ENCODE peak calls at places on chromosomes 4 and X, in seven cellular contexts. I, B, W, L, M, K and Q are unnamed samples.

GRCh38 chr4:20320232-20320631 is 68.5 kb downstream of the SLIT2 start:
- DNase-seq in I (no peak), L (no peak), M (peak), W (no peak), B (no peak), K (no peak), Q (no peak)

GRCh38 chr4:141039156-141039555 is 94.1 kb downstream of the RNF150 start:
- DNase-seq in L (no peak), W (no peak), M (no peak), K (no peak), I (no peak), B (no peak), Q (no peak)

GRCh38 chrX:154019633-154020499 is at the start of gene IRAK1:
- DNase-seq in M (peak), B (no peak), L (peak), I (peak), W (peak), K (no peak), Q (peak)

GRCh38 chr4:153385784-153386183 is 41.3 kb downstream of the MND1 start:
- DNase-seq in B (no peak), M (no peak), L (no peak), I (no peak), K (no peak), W (no peak), Q (no peak)

GRCh38 chr4:100688368-100688767 is 170.5 kb upstream of the EMCN start:
- DNase-seq in K (no peak), I (no peak), B (no peak), L (no peak), M (no peak), W (no peak), Q (no peak)

GRCh38 chr4:54658321-54659093 is 750 bp downstream of the KIT start:
- DNase-seq in K (peak), M (peak), I (no peak), L (peak), B (peak), W (peak), Q (peak)

GRCh38 chr4:71231073-71231752 is 107.6 kb upstream of the SLC4A4 start:
- DNase-seq in B (peak), L (no peak), M (peak), I (no peak), K (peak), W (peak), Q (peak)

GRCh38 chr4:173171098-173171497 is 2.5 kb downstream of the GALNT7 start:
- DNase-seq in K (no peak), M (peak), W (peak), I (peak), L (peak), B (no peak), Q (peak)

GRCh38 chr4:80361329-80361900 is 25.9 kb downstream of the CFAP299 start:
- DNase-seq in W (peak), B (no peak), M (peak), I (peak), L (peak), K (no peak), Q (peak)

GRCh38 chr4:8897768-8898167 is 26.1 kb upstream of the HMX1 start:
- DNase-seq in W (no peak), L (no peak), B (no peak), I (no peak), K (no peak), M (no peak), Q (no peak)

GRCh38 chr4:24799196-24799543 is 3.8 kb downstream of the SOD3 start:
- DNase-seq in B (no peak), L (no peak), W (no peak), I (no peak), M (no peak), K (no peak), Q (no peak)

GRCh38 chrX:130378008-130378669 is 7.3 kb downstream of the GPR119 start:
- DNase-seq in L (peak), W (no peak), K (no peak), I (no peak), M (no peak), B (no peak), Q (no peak)

GRCh38 chr4:161320377-161320776 is 843.4 kb downstream of the FSTL5 start:
- DNase-seq in I (peak), L (peak), K (no peak), W (no peak), B (no peak), M (no peak), Q (peak)

GRCh38 chr4:15420642-15421041 is 7.2 kb upstream of the C1QTNF7 start:
- DNase-seq in B (peak), I (no peak), W (peak), K (peak), M (peak), L (no peak), Q (no peak)

GRCh38 chrX:439719-440118 is 53.0 kb upstream of the PPP2R3B start:
- DNase-seq in W (no peak), B (no peak), L (no peak), K (no peak), M (no peak), I (no peak), Q (no peak)

GRCh38 chr4:158929939-158930344 is 161.1 kb downstream of the FNIP2 start:
- DNase-seq in M (no peak), B (no peak), K (no peak), W (no peak), L (no peak), I (no peak), Q (no peak)

GRCh38 chr4:31518796-31519250 is 798.7 kb downstream of the PCDH7 start:
- DNase-seq in M (no peak), I (no peak), K (peak), B (no peak), L (no peak), W (peak), Q (no peak)

GRCh38 chr4:106914223-106914622 is 121.9 kb downstream of the DKK2 start:
- DNase-seq in I (no peak), M (peak), K (no peak), L (no peak), B (no peak), W (no peak), Q (no peak)

GRCh38 chr4:158999849-159000248 is 103.0 kb upstream of the RAPGEF2 start:
- DNase-seq in W (no peak), B (no peak), K (no peak), L (no peak), I (no peak), M (no peak), Q (no peak)

GRCh38 chr4:167826281-167826680 is 266.1 kb upstream of the ANXA10 start:
- DNase-seq in W (no peak), K (no peak), B (no peak), L (peak), I (no peak), M (peak), Q (no peak)

GRCh38 chrX:31847773-31848172 is 775.9 kb upstream of the FTHL17 start:
- DNase-seq in M (no peak), W (no peak), L (no peak), K (no peak), I (no peak), B (no peak), Q (no peak)

GRCh38 chr4:164526916-164527315 is 227.0 kb upstream of the SMIM31 start:
- DNase-seq in K (no peak), W (no peak), B (no peak), I (no peak), M (no peak), L (no peak), Q (peak)

GRCh38 chr4:15037923-15038541 is 35.8 kb downstream of the CPEB2 start:
- DNase-seq in B (no peak), L (no peak), W (peak), I (no peak), K (no peak), M (no peak), Q (no peak)

GRCh38 chr4:56907009-56907408 is 691 bp upstream of the REST start:
- DNase-seq in L (peak), W (no peak), M (no peak), I (no peak), B (no peak), K (no peak), Q (peak)

GRCh38 chr4:41600243-41600642 is 62.3 kb downstream of the LIMCH1 start:
- DNase-seq in B (no peak), L (no peak), K (no peak), I (no peak), M (no peak), W (no peak), Q (no peak)

GRCh38 chr4:112063260-112063659 is 82.0 kb upstream of the FAM241A start:
- DNase-seq in L (peak), M (peak), I (no peak), B (no peak), W (no peak), K (no peak), Q (no peak)

GRCh38 chrX:131836161-131836560 is 186.9 kb upstream of the STK26 start:
- DNase-seq in B (no peak), W (no peak), L (no peak), I (no peak), K (no peak), M (no peak), Q (no peak)

GRCh38 chr4:182307746-182308145 is 64.5 kb downstream of the TENM3 start:
- DNase-seq in K (peak), W (peak), B (no peak), M (peak), L (no peak), I (no peak), Q (no peak)

GRCh38 chrX:105745863-105746262 is 76.5 kb upstream of the NRK start:
- DNase-seq in I (no peak), M (no peak), B (no peak), K (no peak), L (no peak), W (no peak), Q (no peak)

GRCh38 chr4:184472540-184473264 is 1.6 kb downstream of the IRF2 start:
- DNase-seq in L (peak), M (peak), K (peak), I (peak), B (peak), W (peak), Q (peak)

GRCh38 chrX:132677233-132677716 is 188.4 kb upstream of the MBNL3 start:
- DNase-seq in K (no peak), W (no peak), B (no peak), M (no peak), L (no peak), I (no peak), Q (no peak)

GRCh38 chrX:37599735-37600134 is 28.3 kb downstream of the LANCL3 start:
- DNase-seq in M (no peak), K (no peak), B (no peak), L (no peak), I (no peak), W (no peak), Q (no peak)

GRCh38 chr4:149793459-149793858 is 22.2 kb downstream of the IQCM start:
- DNase-seq in B (no peak), L (no peak), M (no peak), I (no peak), K (no peak), W (peak), Q (no peak)

DNA sequence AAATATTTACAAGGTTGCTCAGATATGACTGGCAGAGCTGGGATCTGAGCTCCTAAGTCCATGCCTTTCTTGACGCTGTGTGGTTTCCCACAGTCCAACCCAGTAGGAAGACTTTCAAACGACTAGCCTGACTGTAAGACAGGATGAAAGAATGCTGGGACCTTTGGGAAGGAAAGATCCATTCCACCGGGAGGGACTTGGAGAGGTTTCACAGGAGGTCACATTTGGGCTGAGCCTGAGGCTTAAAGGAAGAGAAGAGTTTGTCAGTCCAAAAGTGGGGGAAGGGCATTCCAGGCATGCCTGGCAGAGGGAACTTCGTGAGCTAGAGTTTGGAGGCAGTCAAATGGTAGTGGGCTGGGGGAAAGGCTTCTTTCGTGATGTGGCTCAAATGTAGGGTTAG is 1.5 kb downstream of the STARD8 start:
- DNase-seq in W (peak), I (no peak), K (no peak), M (no peak), L (no peak), B (no peak), Q (peak)
- TF ChIP-seq CTCF in W (no peak), I (no peak), K (no peak), M (no peak), L (no peak), B (no peak), Q (no peak)

GRCh38 chr4:10673817-10674369 is 10.7 kb downstream of the CLNK start:
- DNase-seq in B (no peak), W (no peak), I (no peak), K (no peak), L (no peak), M (no peak), Q (no peak)
- H3K4me3 ChIP-seq in B (no peak), W (no peak), I (no peak), K (no peak), L (no peak), M (no peak), Q (no peak)

GRCh38 chrX:150982235-150982785 is 825 bp upstream of the HMGB3 start:
- DNase-seq in M (no peak), K (no peak), W (no peak), I (no peak), B (no peak), L (peak), Q (no peak)

GRCh38 chrX:150984164-150984824 is 1.2 kb downstream of the HMGB3 start:
- DNase-seq in I (peak), W (no peak), L (peak), M (no peak), K (no peak), B (no peak), Q (peak)

GRCh38 chrX:150980711-150981110 is 2.4 kb upstream of the HMGB3 start:
- DNase-seq in W (no peak), I (no peak), B (no peak), L (no peak), K (no peak), M (no peak), Q (no peak)

GRCh38 chrX:150982786-150983525 is at the start of gene HMGB3:
- DNase-seq in W (peak), M (peak), K (peak), I (peak), B (peak), L (peak), Q (peak)

GRCh38 chrX:150983526-150984163 is 510 bp downstream of the HMGB3 start:
- DNase-seq in B (no peak), K (no peak), I (peak), L (peak), W (no peak), M (no peak), Q (no peak)
- TF ChIP-seq CTCF in B (no peak), K (no peak), I (no peak), L (no peak), W (no peak), M (no peak), Q (no peak)

GRCh38 chrX:25012793-25013592 is 2.8 kb downstream of the ARX start:
- DNase-seq in I (no peak), M (no peak), K (no peak), B (no peak), L (peak), W (no peak), Q (peak)
- H3K4me3 ChIP-seq in I (peak), M (peak), K (no peak), B (peak), L (no peak), W (no peak), Q (peak)

GRCh38 chrX:47879447-47879846 is 42.7 kb downstream of the ZNF81 start:
- DNase-seq in W (no peak), B (no peak), I (no peak), L (no peak), M (no peak), K (no peak), Q (no peak)

GRCh38 chrX:47878198-47878597 is 41.5 kb downstream of the ZNF81 start:
- DNase-seq in I (no peak), B (no peak), M (no peak), K (no peak), L (no peak), W (no peak), Q (no peak)

GRCh38 chrX:47873123-47873522 is 36.4 kb downstream of the ZNF81 start:
- DNase-seq in I (peak), M (no peak), L (no peak), K (no peak), W (no peak), B (no peak), Q (no peak)

GRCh38 chrX:47880927-47881326 is 44.2 kb downstream of the ZNF81 start:
- DNase-seq in I (no peak), W (no peak), K (no peak), B (no peak), L (no peak), M (no peak), Q (no peak)

GRCh38 chrX:47877327-47877726 is 40.6 kb downstream of the ZNF81 start:
- DNase-seq in M (no peak), I (no peak), W (no peak), K (no peak), B (no peak), L (no peak), Q (no peak)
- TF ChIP-seq CTCF in M (no peak), I (no peak), W (no peak), K (no peak), B (no peak), L (no peak), Q (no peak)

GRCh38 chrX:10157032-10157341 is 212 bp downstream of the CLCN4 start:
- DNase-seq in L (no peak), B (no peak), K (no peak), I (no peak), W (no peak), M (no peak), Q (no peak)
- H3K4me3 ChIP-seq in L (no peak), B (peak), K (peak), I (peak), W (peak), M (peak), Q (peak)

GRCh38 chr4:188619456-188620149 is 480.4 kb downstream of the TRIML1 start:
- DNase-seq in L (no peak), M (no peak), I (no peak), K (no peak), B (no peak), W (no peak), Q (peak)
- TF ChIP-seq CTCF in L (no peak), M (no peak), I (no peak), K (no peak), B (no peak), W (no peak), Q (no peak)